ENCODE peak calls at places on chromosomes 16 and 17, in six cellular contexts. R is mesendoderm; O is ELF-1; K is left colon; H is stimulated activated CD4-positive, alpha-beta T cell treated with anti-CD3 and anti-CD28 coated beads, TNF-alpha, amount 100 ng/mL, for 1 hour; P is SHP77. B is an unnamed sample.

GRCh38 chr17:1511756-1512321 is 4.6 kb downstream of the INPP5K start:
- DNase-seq in R (no peak), O (no peak), K (peak), H (no peak), P (no peak), B (no peak)

GRCh38 chr17:78140169-78141051 is 5.8 kb upstream of the C17orf99 start:
- DNase-seq in R (peak), O (peak), K (peak), H (peak), P (peak), B (peak)

GRCh38 chr17:38539386-38539785 is 66.4 kb downstream of the SRCIN1 start:
- DNase-seq in R (no peak), O (no peak), K (no peak), H (no peak), P (peak), B (no peak)

GRCh38 chr17:73325527-73325842 is 13.7 kb upstream of the CDC42EP4 start:
- DNase-seq in R (no peak), O (no peak), K (no peak), H (no peak), P (no peak), B (peak)

GRCh38 chr17:49508891-49509587 is 13.9 kb downstream of the NGFR start:
- DNase-seq in R (no peak), O (no peak), K (no peak), H (no peak), P (no peak), B (no peak)

GRCh38 chr16:30526137-30526822 is at the start of gene ZNF768:
- DNase-seq in R (peak), O (peak), K (peak), H (no peak), P (no peak), B (peak)

GRCh38 chr16:4131621-4132020 is 15.4 kb upstream of the ADCY9 start:
- DNase-seq in R (no peak), O (peak), K (no peak), H (no peak), P (no peak), B (no peak)

GRCh38 chr16:3690470-3690918 is 26.8 kb downstream of the TRAP1 start:
- DNase-seq in R (peak), O (peak), K (peak), H (peak), P (peak), B (peak)

GRCh38 chr17:31743767-31744166 is 115.3 kb downstream of the COPRS start:
- DNase-seq in R (peak), O (no peak), K (no peak), H (no peak), P (no peak), B (no peak)

GRCh38 chr17:63714550-63715277 is 14.8 kb upstream of the LIMD2 start:
- DNase-seq in R (no peak), O (no peak), K (no peak), H (no peak), P (no peak), B (no peak)

GRCh38 chr16:73151225-73151624 is 103.3 kb upstream of the ZFHX3 start:
- DNase-seq in R (peak), O (peak), K (no peak), H (no peak), P (no peak), B (no peak)

GRCh38 chr16:31507929-31508705 is at the start of gene RUSF1:
- DNase-seq in R (peak), O (peak), K (peak), H (peak), P (peak), B (peak)

GRCh38 chr17:17669081-17669850 is 12.0 kb upstream of the RAI1 start:
- DNase-seq in R (peak), O (no peak), K (no peak), H (no peak), P (peak), B (no peak)

GRCh38 chr17:41131979-41132378 is 8.0 kb upstream of the KRTAP4-12 start:
- DNase-seq in R (no peak), O (no peak), K (no peak), H (no peak), P (no peak), B (no peak)

GRCh38 chr17:40563371-40564052 is 1.8 kb downstream of the CCR7 start:
- DNase-seq in R (no peak), O (no peak), K (no peak), H (no peak), P (no peak), B (no peak)

GRCh38 chr17:34255841-34256240 is 756 bp downstream of the CCL2 start:
- DNase-seq in R (no peak), O (no peak), K (no peak), H (no peak), P (no peak), B (no peak)

GRCh38 chr16:30078744-30079143 is 3.0 kb downstream of the PPP4C start:
- DNase-seq in R (no peak), O (no peak), K (no peak), H (no peak), P (no peak), B (no peak)

GRCh38 chr16:9316615-9317014 is 225.2 kb downstream of the HAPSTR1 start:
- DNase-seq in R (no peak), O (no peak), K (no peak), H (no peak), P (no peak), B (no peak)

GRCh38 chr17:9235346-9235745 is 214.0 kb downstream of the NTN1 start:
- DNase-seq in R (no peak), O (no peak), K (no peak), H (no peak), P (no peak), B (no peak)

GRCh38 chr16:8848939-8849391 is 19.8 kb downstream of the CARHSP1 start:
- DNase-seq in R (no peak), O (peak), K (no peak), H (no peak), P (no peak), B (no peak)

GRCh38 chr17:5587431-5588032 is 3.2 kb upstream of the NLRP1 start:
- DNase-seq in R (peak), O (peak), K (peak), H (peak), P (peak), B (peak)

GRCh38 chr16:67084345-67085028 is 25.3 kb upstream of the PHAF1 start:
- DNase-seq in R (no peak), O (no peak), K (no peak), H (no peak), P (no peak), B (no peak)

GRCh38 chr16:82034981-82035612 is at the start of gene HSD17B2:
- DNase-seq in R (no peak), O (no peak), K (peak), H (no peak), P (no peak), B (no peak)

GRCh38 chr17:65583921-65584603 is 22.6 kb upstream of the AXIN2 start:
- DNase-seq in R (no peak), O (no peak), K (no peak), H (no peak), P (no peak), B (no peak)

GRCh38 chr17:336110-337021 is 16.2 kb downstream of the RPH3AL start:
- DNase-seq in R (peak), O (no peak), K (peak), H (no peak), P (peak), B (no peak)

GRCh38 chr16:50301626-50302471 is 35.5 kb downstream of the ADCY7 start:
- DNase-seq in R (no peak), O (peak), K (peak), H (no peak), P (no peak), B (peak)

GRCh38 chr17:40659909-40660308 is 5.1 kb downstream of the KRT222 start:
- DNase-seq in R (no peak), O (no peak), K (no peak), H (no peak), P (no peak), B (no peak)

GRCh38 chr17:73357318-73357717 is 45.5 kb upstream of the CDC42EP4 start:
- DNase-seq in R (no peak), O (no peak), K (no peak), H (no peak), P (no peak), B (no peak)

GRCh38 chr16:51666821-51667220 is 515.8 kb upstream of the SALL1 start:
- DNase-seq in R (no peak), O (no peak), K (no peak), H (no peak), P (no peak), B (no peak)

GRCh38 chr16:1164382-1164781 is 11.5 kb downstream of the CACNA1H start:
- DNase-seq in R (no peak), O (no peak), K (no peak), H (no peak), P (no peak), B (no peak)

GRCh38 chr17:59890720-59891119 is 2.0 kb downstream of the TUBD1 start:
- DNase-seq in R (no peak), O (no peak), K (no peak), H (no peak), P (no peak), B (no peak)

GRCh38 chr17:54455251-54455868 is 445.3 kb upstream of the TOM1L1 start:
- DNase-seq in R (peak), O (no peak), K (no peak), H (no peak), P (no peak), B (no peak)

GRCh38 chr16:79150128-79150527 is 450.4 kb downstream of the MAF start:
- DNase-seq in R (no peak), O (no peak), K (no peak), H (no peak), P (no peak), B (no peak)

GRCh38 chr17:81329279-81329926 is 34.3 kb upstream of the SLC38A10 start:
- DNase-seq in R (peak), O (peak), K (peak), H (no peak), P (peak), B (peak)